ENCODE peak calls at places on chromosomes 6 and 20, in ten cellular contexts. K, P, O, M, Q, N, S, T, C and W are unnamed samples.

GRCh38 chr6:29506446-29507067 is 18.8 kb upstream of the MAS1L start:
- DNase-seq in K (no peak), P (no peak), O (no peak), M (no peak), Q (no peak), N (no peak), S (no peak), T (no peak), C (no peak), W (no peak)

GRCh38 chr20:21396921-21397340 is 395 bp downstream of the NKX2-4 start:
- DNase-seq in K (no peak), P (no peak), O (peak), M (no peak), Q (peak), N (no peak), S (peak), T (no peak), C (peak), W (no peak)

GRCh38 chr6:54020311-54020710 is 90.9 kb upstream of the MLIP start:
- DNase-seq in K (no peak), P (no peak), O (no peak), M (no peak), Q (peak), N (no peak), S (no peak), T (peak), C (no peak), W (no peak)

GRCh38 chr6:108117427-108118358 is 43.2 kb upstream of the OSTM1 start:
- DNase-seq in K (no peak), P (no peak), O (peak), M (no peak), Q (peak), N (no peak), S (no peak), T (no peak), C (peak), W (peak)

GRCh38 chr20:43824279-43824678 is 90.4 kb upstream of the TOX2 start:
- DNase-seq in K (no peak), P (no peak), O (no peak), M (no peak), Q (no peak), N (no peak), S (no peak), T (no peak), C (no peak), W (no peak)

GRCh38 chr20:41161886-41162285 is 24.5 kb downstream of the PLCG1 start:
- DNase-seq in K (no peak), P (no peak), O (no peak), M (no peak), Q (no peak), N (no peak), S (no peak), T (no peak), C (no peak), W (no peak)

GRCh38 chr6:152052061-152052460 is 244.6 kb downstream of the ESR1 start:
- DNase-seq in K (no peak), P (no peak), O (no peak), M (no peak), Q (no peak), N (no peak), S (no peak), T (no peak), C (no peak), W (no peak)

GRCh38 chr6:4756247-4756646 is 20.0 kb upstream of the CDYL start:
- DNase-seq in K (no peak), P (no peak), O (peak), M (no peak), Q (no peak), N (no peak), S (no peak), T (no peak), C (no peak), W (no peak)

GRCh38 chr6:134295953-134296553 is 21.9 kb downstream of the SGK1 start:
- DNase-seq in K (no peak), P (no peak), O (peak), M (peak), Q (peak), N (peak), S (no peak), T (peak), C (peak), W (peak)

GRCh38 chr6:71190809-71191208 is 97.8 kb upstream of the OGFRL1 start:
- DNase-seq in K (no peak), P (no peak), O (peak), M (no peak), Q (peak), N (no peak), S (peak), T (peak), C (peak), W (peak)

GRCh38 chr20:56995635-56996075 is 270.8 kb downstream of the BMP7 start:
- DNase-seq in K (no peak), P (peak), O (peak), M (no peak), Q (no peak), N (no peak), S (no peak), T (no peak), C (no peak), W (no peak)

GRCh38 chr20:60782959-60783625 is 469.0 kb upstream of the CDH4 start:
- DNase-seq in K (no peak), P (no peak), O (no peak), M (no peak), Q (no peak), N (no peak), S (no peak), T (no peak), C (no peak), W (no peak)

GRCh38 chr6:170572704-170573466 is 11.6 kb downstream of the PDCD2 start:
- DNase-seq in K (no peak), P (no peak), O (no peak), M (no peak), Q (no peak), N (no peak), S (no peak), T (no peak), C (no peak), W (no peak)

GRCh38 chr20:57650266-57650665 is 30.0 kb upstream of the ZBP1 start:
- DNase-seq in K (no peak), P (no peak), O (no peak), M (no peak), Q (no peak), N (no peak), S (no peak), T (no peak), C (no peak), W (no peak)

GRCh38 chr6:33752139-33753015 is 5.7 kb upstream of the IP6K3 start:
- DNase-seq in K (no peak), P (no peak), O (no peak), M (peak), Q (no peak), N (no peak), S (peak), T (no peak), C (peak), W (no peak)

GRCh38 chr20:957544-957943 is 41.4 kb upstream of the ANGPT4 start:
- DNase-seq in K (no peak), P (no peak), O (peak), M (no peak), Q (no peak), N (no peak), S (no peak), T (no peak), C (no peak), W (no peak)